ENCODE peak calls at places on chromosomes 2 and 18, in six cellular contexts. D, V, H, B, Y and I are unnamed samples.

GRCh38 chr2:237627463-237628321 is at the start of gene LRRFIP1:
- DNase-seq in H (no peak), V (no peak), B (peak), D (no peak), Y (peak), I (no peak)

GRCh38 chr2:140869107-140869506 is 1261.7 kb downstream of the LRP1B start:
- DNase-seq in B (no peak), Y (no peak), H (no peak), D (no peak), V (no peak), I (no peak)

GRCh38 chr18:9333441-9334350 is 877 bp upstream of the TWSG1 start:
- DNase-seq in H (no peak), V (no peak), D (no peak), B (no peak), Y (no peak), I (no peak)

GRCh38 chr2:28801726-28802125 is 8.9 kb upstream of the SPDYA start:
- DNase-seq in H (no peak), B (peak), V (no peak), Y (no peak), D (no peak), I (no peak)

GRCh38 chr2:61141151-61141550 is 20.8 kb upstream of the C2orf74 start:
- DNase-seq in V (no peak), H (no peak), Y (no peak), D (no peak), B (no peak), I (no peak)

GRCh38 chr2:172207916-172208315 is 105.2 kb upstream of the DLX2 start:
- DNase-seq in Y (no peak), D (no peak), B (no peak), H (no peak), V (no peak), I (no peak)

GRCh38 chr18:7575465-7576026 is 8.4 kb downstream of the PTPRM start:
- DNase-seq in D (no peak), B (no peak), V (no peak), Y (no peak), H (no peak), I (no peak)

GRCh38 chr2:217662984-217663602 is 339.7 kb downstream of the TNS1 start:
- DNase-seq in H (peak), Y (no peak), D (no peak), V (no peak), B (no peak), I (no peak)

GRCh38 chr2:8676191-8676914 is 5.5 kb upstream of the ID2 start:
- DNase-seq in D (no peak), Y (no peak), V (peak), H (no peak), B (peak), I (no peak)

GRCh38 chr2:200435379-200435778 is 74.5 kb downstream of the KCTD18 start:
- DNase-seq in Y (no peak), H (peak), B (no peak), V (no peak), D (no peak), I (no peak)

GRCh38 chr2:230664128-230664527 is 48.5 kb upstream of the CAB39 start:
- DNase-seq in V (peak), Y (no peak), D (no peak), H (no peak), B (no peak), I (no peak)